ENCODE peak calls at places on chromosome 20, in five cellular contexts. O is K562, I is A549, W is GM12878, C is H1. J is an unnamed sample.

GRCh38 chr20:60977896-60978295 is 274.2 kb upstream of the CDH4 start:
- DNase-seq in O (no peak), I (no peak), W (no peak), C (no peak), J (no peak)

GRCh38 chr20:13147971-13148370 is 73.1 kb upstream of the ISM1 start:
- DNase-seq in O (no peak), I (no peak), W (no peak), C (no peak), J (no peak)

GRCh38 chr20:1619861-1620444 is at the start of gene SIRPB1:
- DNase-seq in O (peak), I (no peak), W (no peak), C (no peak), J (peak)

GRCh38 chr20:64140956-64141355 is 23.3 kb upstream of the MYT1 start:
- DNase-seq in O (no peak), I (no peak), W (no peak), C (no peak), J (no peak)

GRCh38 chr20:59032713-59033059 is 551 bp upstream of the ATP5F1E start:
- DNase-seq in O (no peak), I (peak), W (no peak), C (no peak), J (peak)

GRCh38 chr20:59831024-59831900 is 102.2 kb downstream of the SYCP2 start:
- DNase-seq in O (no peak), I (no peak), W (peak), C (no peak), J (no peak)

GRCh38 chr20:3924304-3925112 is 35.3 kb downstream of the PANK2 start:
- DNase-seq in O (no peak), I (no peak), W (no peak), C (no peak), J (no peak)

GRCh38 chr20:17992224-17992637 is 23.4 kb downstream of the MGME1 start:
- DNase-seq in O (no peak), I (no peak), W (peak), C (no peak), J (no peak)

GRCh38 chr20:35093245-35093884 is 758 bp upstream of the TRPC4AP start:
- DNase-seq in O (no peak), I (peak), W (no peak), C (no peak), J (no peak)

GRCh38 chr20:46268131-46268611 is 40.1 kb downstream of the CDH22 start:
- DNase-seq in O (no peak), I (no peak), W (no peak), C (no peak), J (no peak)

GRCh38 chr20:19922716-19923115 is 94.4 kb upstream of the NAA20 start:
- DNase-seq in O (no peak), I (no peak), W (no peak), C (no peak), J (no peak)

GRCh38 chr20:47801079-47801478 is 15.8 kb upstream of the SULF2 start:
- DNase-seq in O (no peak), I (no peak), W (no peak), C (no peak), J (no peak)

GRCh38 chr20:47802975-47803374 is 17.7 kb upstream of the SULF2 start:
- DNase-seq in O (no peak), I (no peak), W (no peak), C (no peak), J (no peak)

GRCh38 chr20:47802226-47802920 is 17.1 kb upstream of the SULF2 start:
- DNase-seq in O (no peak), I (no peak), W (no peak), C (no peak), J (no peak)

GRCh38 chr20:47800619-47801018 is 15.3 kb upstream of the SULF2 start:
- DNase-seq in O (no peak), I (no peak), W (no peak), C (no peak), J (no peak)

DNA sequence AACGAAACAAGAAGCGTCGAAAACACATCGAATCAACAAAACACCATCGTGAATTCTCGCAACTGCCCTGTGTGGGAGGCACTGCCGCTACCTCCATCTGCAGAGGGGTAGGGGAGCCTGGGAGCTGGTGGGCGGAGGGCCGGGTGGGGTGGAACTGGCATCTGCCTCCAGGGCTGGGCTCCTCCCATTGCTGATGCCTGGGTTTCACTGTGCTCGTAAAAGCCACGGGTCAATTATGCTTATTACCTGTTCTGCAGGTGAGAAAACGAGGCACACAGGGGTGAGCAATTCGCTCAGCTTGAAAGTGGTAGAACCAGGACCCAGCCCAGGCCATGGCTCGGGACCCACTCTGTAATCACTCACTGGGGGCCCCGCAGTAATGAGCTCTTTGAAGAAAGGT is 16.5 kb upstream of the SULF2 start:
- DNase-seq in O (no peak), I (no peak), W (no peak), C (no peak), J (no peak)
- TF ChIP-seq POLR2A in O (no peak), I (no peak), W (no peak), C (no peak), J (no peak)

GRCh38 chr20:37386505-37387201 is 40.7 kb downstream of the SRC start:
- DNase-seq in O (peak), I (no peak), W (no peak), C (no peak), J (no peak)

GRCh38 chr20:37383229-37383989 is 37.5 kb downstream of the SRC start:
- DNase-seq in O (no peak), I (peak), W (no peak), C (no peak), J (no peak)

GRCh38 chr20:37385659-37386504 is 39.9 kb downstream of the SRC start:
- DNase-seq in O (no peak), I (no peak), W (no peak), C (no peak), J (no peak)

GRCh38 chr20:37385176-37385575 is 39.2 kb downstream of the SRC start:
- DNase-seq in O (no peak), I (no peak), W (no peak), C (no peak), J (no peak)

DNA sequence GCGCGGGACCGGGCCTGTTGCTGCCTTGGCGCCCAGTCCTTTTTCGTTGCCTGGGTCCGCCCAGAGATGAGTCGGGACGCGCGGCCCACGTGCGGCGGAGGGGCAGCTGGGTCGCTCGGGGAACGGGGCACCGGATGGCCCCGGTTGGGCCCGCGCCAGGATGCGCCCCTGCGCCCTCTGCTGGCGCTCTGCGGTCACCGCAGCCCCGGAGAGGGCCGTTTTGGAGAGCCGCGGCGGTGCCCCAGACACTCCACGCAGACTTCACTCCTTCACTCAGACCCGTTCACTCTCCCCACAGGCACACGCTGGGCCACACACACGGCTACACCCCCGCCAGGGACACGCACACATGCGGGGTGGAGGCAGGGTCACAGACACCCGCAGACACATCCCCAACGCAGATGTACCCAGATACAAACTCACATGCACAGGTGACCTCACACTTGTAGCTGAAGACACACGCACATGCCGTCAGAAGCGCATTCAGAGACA is 38.8 kb downstream of the SRC start:
- DNase-seq in O (peak), I (peak), W (no peak), C (no peak), J (no peak)
- TF ChIP-seq KDM1A in O (no peak), I (no peak), W (no peak), C (no peak), J (no peak)

DNA sequence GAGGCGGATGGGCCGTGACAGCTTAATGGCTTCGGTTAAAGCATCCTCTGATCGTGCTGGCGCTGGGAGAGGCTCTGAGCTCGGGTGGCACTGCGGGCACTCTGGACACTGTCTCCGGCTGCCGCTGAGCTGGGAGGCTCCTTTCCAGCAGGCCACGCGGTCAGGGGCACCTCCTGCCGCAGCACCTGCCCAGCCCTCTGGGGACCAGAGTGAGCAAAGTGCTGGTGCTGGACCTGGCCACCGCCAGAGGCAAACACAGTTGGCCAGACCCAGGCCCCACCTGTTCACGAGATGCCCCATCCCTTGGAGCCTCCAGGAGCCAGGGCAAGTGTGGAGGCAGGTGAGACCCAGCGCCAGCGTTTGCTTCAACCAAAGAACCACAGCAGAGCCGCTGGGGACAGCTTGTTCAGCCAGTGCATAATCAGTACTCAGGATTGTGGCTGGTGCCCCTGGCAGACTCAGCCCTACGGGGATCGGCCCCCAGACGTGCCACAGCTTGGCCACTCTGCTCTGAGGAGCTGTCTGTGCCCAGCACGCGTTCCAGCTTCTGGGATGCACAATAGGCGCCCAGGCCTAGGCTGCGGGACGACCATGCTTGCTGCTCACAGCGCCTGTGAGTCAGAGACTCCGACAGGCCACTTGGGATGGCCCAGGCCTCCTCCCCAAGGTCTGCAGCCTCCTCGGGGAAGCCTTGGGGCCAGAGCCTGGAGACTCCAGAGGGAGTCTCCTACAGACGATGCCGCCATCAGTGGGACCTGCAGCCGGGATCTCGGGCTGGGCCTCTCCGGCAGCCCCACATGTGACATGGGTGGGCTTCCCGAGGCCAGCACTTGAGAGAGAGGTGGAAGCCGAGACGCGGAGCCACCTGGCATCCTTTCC is 38.2 kb upstream of the SLCO4A1 start:
- DNase-seq in O (no peak), I (no peak), W (no peak), C (no peak), J (no peak)
- TF ChIP-seq POLR2A in O (no peak), I (no peak), W (no peak), C (no peak), J (no peak)

DNA sequence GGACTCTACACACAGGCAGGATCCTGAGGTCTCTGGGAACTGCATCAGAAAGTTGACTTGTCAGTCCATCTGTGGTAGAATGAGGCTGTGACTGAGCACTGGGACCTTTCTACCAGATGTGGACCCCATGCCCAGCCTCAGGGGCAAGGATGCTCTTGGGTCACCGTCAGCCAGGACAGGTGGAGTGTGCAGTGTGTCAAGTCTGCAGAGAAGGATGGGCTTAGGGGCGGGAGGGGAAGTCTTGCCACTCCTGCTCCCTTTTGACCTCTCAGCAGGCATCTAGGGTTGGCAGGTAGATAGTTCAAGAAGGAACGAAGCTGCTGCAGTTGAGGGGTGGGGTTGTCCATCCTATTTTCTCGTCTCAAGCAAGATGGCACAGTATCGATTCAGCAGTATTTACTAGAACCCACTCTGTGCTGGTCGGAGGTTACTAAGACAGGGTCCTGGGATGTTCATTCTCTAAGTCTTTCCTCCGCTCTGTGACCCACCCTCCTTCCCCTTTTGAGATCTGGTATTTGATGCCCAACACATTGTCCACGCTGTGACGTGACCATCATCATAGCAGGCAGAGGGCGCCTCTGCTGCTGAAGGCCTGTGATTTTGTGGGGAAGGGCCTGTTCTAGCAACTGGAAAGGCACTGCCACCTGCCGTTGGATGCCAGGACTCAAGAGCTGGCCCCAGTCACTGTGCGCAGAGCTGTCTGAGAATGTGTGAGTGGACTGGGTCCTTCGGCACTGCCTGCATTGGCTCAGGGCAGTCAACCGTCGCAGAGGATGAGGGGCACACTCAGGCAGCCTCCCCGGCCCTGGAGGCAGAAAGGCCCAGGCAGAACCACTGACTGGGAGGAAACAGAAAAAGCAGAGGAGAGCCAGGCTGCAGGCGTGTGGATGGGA is 23.2 kb downstream of the RBCK1 start:
- DNase-seq in O (peak), I (peak), W (no peak), C (no peak), J (peak)
- TF ChIP-seq KDM1A in O (no peak), I (no peak), W (no peak), C (no peak), J (no peak)

GRCh38 chr20:33709905-33710541 is 10.1 kb downstream of the PXMP4 start:
- DNase-seq in O (peak), I (no peak), W (no peak), C (peak), J (no peak)
- TF ChIP-seq POLR2A in O (no peak), I (no peak), W (no peak), C (no peak), J (no peak)

DNA sequence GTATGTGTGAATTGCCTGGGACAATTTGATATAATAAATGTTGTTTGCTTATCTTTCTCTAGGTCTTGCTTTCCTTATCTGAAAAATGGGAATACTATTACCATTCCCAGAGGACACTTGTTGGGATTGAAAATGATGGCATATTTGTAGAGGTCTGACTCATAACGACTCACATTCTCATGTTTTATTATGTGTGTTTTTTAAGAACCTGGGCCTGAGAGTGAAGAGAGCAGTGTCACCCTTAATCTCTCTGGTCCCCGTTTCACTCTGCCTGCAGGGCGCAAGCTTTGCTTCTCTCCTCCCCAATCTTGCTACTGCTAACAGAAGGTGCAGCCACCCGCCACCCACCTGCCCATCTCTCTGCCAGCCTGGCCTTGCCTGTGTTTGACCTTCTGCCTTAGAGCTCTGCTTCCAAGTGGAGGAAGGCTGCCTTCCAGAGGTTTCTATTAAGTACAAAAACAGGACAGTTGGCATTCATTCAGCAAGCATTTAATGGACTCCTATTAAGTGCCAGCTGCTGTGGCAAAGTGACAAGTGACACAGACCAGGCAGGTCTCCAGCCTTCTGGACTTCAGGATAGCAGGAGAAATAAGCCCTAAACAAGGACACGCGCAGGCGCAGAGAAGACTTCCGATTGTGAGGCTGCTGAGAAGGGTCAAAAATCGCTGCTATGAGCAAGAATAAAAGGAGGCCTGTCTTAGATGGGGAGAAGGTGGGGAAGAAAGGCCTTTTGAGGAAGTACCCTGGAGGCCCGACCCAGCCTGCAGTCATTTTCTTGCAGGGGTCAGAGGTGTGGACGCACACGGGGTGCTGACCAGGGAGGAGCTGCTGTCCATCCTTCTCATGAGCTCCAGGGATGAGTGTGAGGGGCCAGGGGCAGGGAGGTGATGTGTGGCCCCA is 112.5 kb downstream of the JPH2 start:
- DNase-seq in O (no peak), I (no peak), W (no peak), C (no peak), J (no peak)
- TF ChIP-seq KDM1A in O (no peak), I (no peak), W (no peak), C (no peak), J (no peak)

GRCh38 chr20:11457476-11457875 is 460.2 kb upstream of the BTBD3 start:
- DNase-seq in O (no peak), I (no peak), W (no peak), C (no peak), J (no peak)

GRCh38 chr20:11451793-11452291 is 465.9 kb upstream of the BTBD3 start:
- DNase-seq in O (no peak), I (no peak), W (no peak), C (no peak), J (no peak)

GRCh38 chr20:11453430-11453829 is 464.3 kb upstream of the BTBD3 start:
- DNase-seq in O (no peak), I (peak), W (no peak), C (no peak), J (no peak)

GRCh38 chr20:11452326-11452725 is 465.4 kb upstream of the BTBD3 start:
- DNase-seq in O (no peak), I (no peak), W (no peak), C (no peak), J (no peak)

DNA sequence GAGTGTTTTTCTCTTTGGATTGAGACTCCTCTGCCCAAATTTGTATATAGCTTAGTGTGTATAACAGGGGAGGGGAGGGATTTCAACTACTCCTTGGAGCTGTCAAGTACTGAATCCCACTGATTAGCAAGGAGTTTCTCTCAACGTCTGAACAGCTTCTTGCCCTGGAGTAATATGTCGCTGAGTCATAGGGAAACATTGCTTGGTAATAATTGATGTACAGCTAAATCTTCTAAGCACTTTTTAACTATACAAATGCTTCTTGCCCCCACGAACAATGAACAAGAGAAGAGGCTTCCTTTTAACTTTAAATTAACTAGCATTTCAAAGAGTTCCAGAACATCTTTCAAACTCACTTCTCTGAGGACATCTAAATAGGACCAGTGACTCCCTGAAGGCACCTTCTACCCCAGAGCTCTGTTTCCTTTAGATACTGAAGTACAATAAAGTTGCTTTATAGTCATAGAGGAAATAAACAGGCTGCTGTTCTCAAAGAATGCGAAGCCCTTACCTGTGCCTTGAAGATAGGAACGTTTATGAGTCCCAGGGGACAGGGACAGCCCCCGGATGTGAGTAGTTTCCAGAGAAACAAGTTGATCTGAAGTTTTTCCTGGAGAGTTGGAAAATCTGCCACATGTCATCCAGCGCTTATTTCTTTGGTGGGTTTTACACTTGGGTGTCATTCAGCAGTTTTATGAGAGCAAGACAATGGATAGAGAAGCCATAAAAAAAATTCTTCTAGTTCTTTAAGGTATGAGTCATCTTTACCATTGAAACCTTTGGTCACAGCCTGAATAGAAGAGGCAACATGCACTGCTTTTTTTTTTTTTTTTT is 462.5 kb upstream of the BTBD3 start:
- DNase-seq in O (no peak), I (peak), W (no peak), C (no peak), J (no peak)
- TF ChIP-seq POLR2A in O (no peak), I (no peak), W (no peak), C (no peak), J (no peak)

GRCh38 chr20:24913076-24913628 is 35.9 kb upstream of the CST7 start:
- DNase-seq in O (no peak), I (no peak), W (no peak), C (no peak), J (no peak)
- TF ChIP-seq KDM1A in O (no peak), I (no peak), W (no peak), C (no peak), J (no peak)